ENCODE peak calls at places on chromosomes 16 and 17, in four cellular contexts. F, B, W and G are unnamed samples.

GRCh38 chr16:2475413-2476344 is 752 bp downstream of the TBC1D24 start:
- DNase-seq in F (no peak), B (no peak), W (no peak), G (no peak)

GRCh38 chr17:79667746-79668145 is 56.9 kb upstream of the RBFOX3 start:
- DNase-seq in B (no peak), F (no peak), W (no peak), G (no peak)

GRCh38 chr16:24075929-24076716 is 180.0 kb upstream of the CACNG3 start:
- DNase-seq in F (no peak), B (no peak), W (no peak), G (no peak)

GRCh38 chr17:80877095-80877828 is 114.4 kb upstream of the CHMP6 start:
- DNase-seq in F (no peak), W (no peak), B (no peak), G (no peak)

GRCh38 chr16:89498839-89499238 is 8.5 kb upstream of the ANKRD11 start:
- DNase-seq in F (peak), B (no peak), W (no peak), G (no peak)

GRCh38 chr17:20010099-20010863 is 1.1 kb downstream of the SPECC1 start:
- DNase-seq in B (peak), F (peak), W (peak), G (peak)

GRCh38 chr17:7839890-7840260 is 5.9 kb downstream of the KDM6B start:
- DNase-seq in F (peak), B (no peak), W (no peak), G (peak)

GRCh38 chr17:6365187-6365943 is 69.6 kb downstream of the AIPL1 start:
- DNase-seq in F (peak), W (no peak), B (peak), G (peak)

GRCh38 chr17:40448213-40448638 is 5.0 kb downstream of the IGFBP4 start:
- DNase-seq in F (no peak), B (no peak), W (no peak), G (peak)

GRCh38 chr16:1456951-1457350 is 12.6 kb upstream of the CCDC154 start:
- DNase-seq in B (no peak), W (no peak), F (no peak), G (no peak)

GRCh38 chr16:16189842-16190241 is 33.5 kb downstream of the ABCC6 start:
- DNase-seq in W (no peak), F (no peak), B (no peak), G (no peak)

GRCh38 chr17:7307686-7308624 is 527 bp downstream of the EIF5A start:
- DNase-seq in F (peak), W (no peak), B (no peak), G (no peak)

GRCh38 chr17:40283662-40284061 is 4.0 kb upstream of the CDC6 start:
- DNase-seq in F (peak), W (no peak), B (no peak), G (peak)

GRCh38 chr17:42673885-42674754 is 2.7 kb downstream of the PLEKHH3 start:
- DNase-seq in B (no peak), F (peak), W (no peak), G (peak)

GRCh38 chr17:72812823-72813222 is 279.7 kb downstream of the SLC39A11 start:
- DNase-seq in B (no peak), F (peak), W (no peak), G (peak)

GRCh38 chr17:1267471-1267947 is 2.7 kb upstream of the BHLHA9 start:
- DNase-seq in F (no peak), W (no peak), B (no peak), G (peak)

GRCh38 chr17:77697480-77698400 is 260.8 kb upstream of the TNRC6C start:
- DNase-seq in W (no peak), B (no peak), F (no peak), G (no peak)

GRCh38 chr16:25006504-25007055 is 8.6 kb downstream of the ARHGAP17 start:
- DNase-seq in W (peak), B (no peak), F (peak), G (peak)

GRCh38 chr16:84334058-84334457 is 34.3 kb upstream of the ATP2C2 start:
- DNase-seq in B (no peak), W (no peak), F (no peak), G (no peak)

GRCh38 chr16:144797-145252 is 6.4 kb upstream of the NPRL3 start:
- DNase-seq in F (no peak), B (no peak), W (no peak), G (no peak)

GRCh38 chr17:73091770-73092517 is 544 bp downstream of the SLC39A11 start:
- DNase-seq in B (no peak), W (peak), F (peak), G (peak)

GRCh38 chr16:84841787-84842300 is 22.1 kb downstream of the CRISPLD2 start:
- DNase-seq in F (no peak), W (no peak), B (no peak), G (no peak)

GRCh38 chr16:3520398-3520797 is 19.6 kb downstream of the CLUAP1 start:
- DNase-seq in B (no peak), F (no peak), W (no peak), G (peak)

GRCh38 chr17:794876-795275 is 12.7 kb downstream of the MRM3 start:
- DNase-seq in F (peak), B (peak), W (peak), G (peak)

GRCh38 chr16:57823836-57824235 is 21.5 kb upstream of the KIFC3 start:
- DNase-seq in F (no peak), W (no peak), B (no peak), G (no peak)

GRCh38 chr16:1078579-1079021 is 6.1 kb downstream of the SSTR5 start:
- DNase-seq in F (no peak), B (peak), W (no peak), G (peak)

GRCh38 chr16:30183961-30184429 is 593 bp downstream of the CORO1A start:
- DNase-seq in W (no peak), B (no peak), F (no peak), G (no peak)

GRCh38 chr17:265726-266125 is 84.3 kb upstream of the DOC2B start:
- DNase-seq in F (no peak), B (no peak), W (no peak), G (no peak)

GRCh38 chr17:58333396-58334207 is 5.0 kb upstream of the TSPOAP1 start:
- DNase-seq in W (no peak), F (no peak), B (no peak), G (no peak)

GRCh38 chr16:69077251-69077650 is 28.2 kb upstream of the HAS3 start:
- DNase-seq in W (no peak), B (peak), F (peak), G (no peak)

GRCh38 chr16:9090101-9090959 is 1.1 kb upstream of the HAPSTR1 start:
- DNase-seq in B (no peak), F (no peak), W (no peak), G (no peak)

GRCh38 chr17:21072623-21073278 is 29.9 kb upstream of the USP22 start:
- DNase-seq in W (no peak), B (no peak), F (no peak), G (no peak)

GRCh38 chr16:30787613-30788378 is 791 bp upstream of the ZNF629 start:
- DNase-seq in W (no peak), F (peak), B (no peak), G (no peak)

GRCh38 chr17:27533874-27534815 is 77.9 kb downstream of the KSR1 start:
- DNase-seq in B (no peak), F (peak), W (no peak), G (peak)

GRCh38 chr16:86321491-86321890 is 188.8 kb upstream of the FOXF1 start:
- DNase-seq in W (no peak), F (no peak), B (no peak), G (no peak)

GRCh38 chr17:41354538-41354937 is 3.9 kb upstream of the KRT33A start:
- DNase-seq in W (no peak), F (no peak), B (no peak), G (no peak)

GRCh38 chr16:79647586-79647985 is 47.0 kb upstream of the MAF start:
- DNase-seq in W (peak), B (no peak), F (no peak), G (no peak)

GRCh38 chr16:81790772-81791171 is 11.7 kb downstream of the PLCG2 start:
- DNase-seq in W (no peak), B (no peak), F (peak), G (no peak)

GRCh38 chr17:40122944-40123810 is 1.4 kb downstream of the MSL1 start:
- DNase-seq in F (peak), B (no peak), W (peak), G (peak)